ENCODE peak calls at places on chromosomes 7 and 10, in four cellular contexts. One of them, this sample, is unnamed. For H3K4me1, the result is how much of the 10 kb centered on the place peaks cover.

GRCh38 chr10:93436577-93436976 is 45.6 kb downstream of the MYOF start:
- DNase-seq in HCT116: no peak
- DNase-seq in K562: no peak
- DNase-seq in H1: no peak
- DNase-seq in this sample: no peak

GRCh38 chr7:57404343-57404966 is 45.5 kb upstream of the ZNF716 start:
- DNase-seq in HCT116: no peak
- DNase-seq in K562: peak
- DNase-seq in H1: no peak
- DNase-seq in this sample: no peak

GRCh38 chr10:1462032-1462431 is 275.3 kb downstream of the ADARB2 start:
- DNase-seq in HCT116: no peak
- DNase-seq in K562: no peak
- DNase-seq in H1: no peak
- DNase-seq in this sample: no peak

GRCh38 chr7:100493476-100494264 is 9.9 kb downstream of the NYAP1 start:
- DNase-seq in K562: peak
- DNase-seq in H1: no peak
- DNase-seq in HCT116: no peak
- DNase-seq in this sample: no peak

GRCh38 chr10:103153765-103154197 is 39.3 kb downstream of the NT5C2 start:
- DNase-seq in K562: no peak
- DNase-seq in H1: no peak
- DNase-seq in HCT116: no peak
- DNase-seq in this sample: no peak

GRCh38 chr7:151860771-151861170 is 16.1 kb downstream of the PRKAG2 start:
- DNase-seq in K562: no peak
- DNase-seq in HCT116: no peak
- DNase-seq in H1: no peak
- DNase-seq in this sample: no peak

GRCh38 chr7:25032774-25033743 is 53.1 kb upstream of the OSBPL3 start:
- DNase-seq in H1: no peak
- DNase-seq in HCT116: no peak
- DNase-seq in K562: no peak
- DNase-seq in this sample: no peak

GRCh38 chr7:134359787-134360432 is 43.2 kb upstream of the SLC35B4 start:
- DNase-seq in HCT116: no peak
- DNase-seq in K562: peak
- DNase-seq in H1: no peak
- DNase-seq in this sample: no peak

GRCh38 chr7:129919492-129919891 is 33.3 kb downstream of the UBE2H start:
- DNase-seq in HCT116: no peak
- DNase-seq in K562: no peak
- DNase-seq in H1: no peak
- DNase-seq in this sample: no peak
- H3K4me1 ChIP-seq in HCT116: under half
- H3K4me1 ChIP-seq in K562: under half
- H3K4me1 ChIP-seq in H1: under half
- H3K4me1 ChIP-seq in this sample: under half

DNA sequence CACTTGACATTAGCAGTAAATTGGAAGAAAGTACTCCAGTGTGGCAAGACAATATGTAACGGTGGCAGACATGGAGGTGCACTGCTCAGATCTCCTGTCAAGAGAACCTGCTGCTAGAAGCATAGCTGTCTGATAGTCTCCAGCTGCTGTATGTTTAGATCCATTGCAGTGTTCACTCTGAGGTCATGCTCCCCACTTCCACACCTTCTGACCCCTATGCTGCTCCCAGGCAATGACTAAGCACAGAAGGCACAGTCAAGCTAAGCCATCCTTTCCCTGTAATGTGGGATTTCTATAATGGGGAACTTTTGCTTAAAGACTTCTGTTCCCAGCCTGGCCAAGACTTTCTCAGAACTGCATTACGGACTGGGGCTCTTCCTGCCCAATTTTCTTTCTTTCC is 315.8 kb downstream of the HPSE2 start:
- DNase-seq in K562: peak
- DNase-seq in HCT116: no peak
- DNase-seq in H1: no peak
- DNase-seq in this sample: no peak
- TF ChIP-seq YY1 in K562: no peak
- TF ChIP-seq YY1 in HCT116: no peak
- TF ChIP-seq YY1 in H1: no peak
- TF ChIP-seq YY1 in this sample: no peak

DNA sequence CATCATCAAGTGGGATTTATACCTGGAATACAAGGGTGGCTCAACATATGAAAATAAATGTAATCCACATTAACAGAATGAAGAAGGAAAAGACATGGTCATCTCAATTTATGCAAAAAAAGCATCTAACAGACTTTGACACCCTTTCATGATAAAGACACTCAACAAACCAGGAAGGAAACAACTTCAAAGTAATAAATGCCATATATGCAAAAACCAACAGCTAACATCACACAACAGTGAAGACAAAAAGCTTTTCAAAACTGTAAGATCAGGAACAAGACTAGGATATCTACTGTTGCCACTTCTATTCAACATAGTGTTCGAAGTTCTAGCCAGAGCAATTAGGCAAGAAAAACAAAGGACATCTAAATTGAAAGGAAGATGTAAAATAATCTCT is 22.9 kb downstream of the TNPO3 start:
- DNase-seq in H1: no peak
- DNase-seq in HCT116: no peak
- DNase-seq in K562: no peak
- DNase-seq in this sample: no peak
- H3K4me1 ChIP-seq in H1: under half
- H3K4me1 ChIP-seq in HCT116: under half
- H3K4me1 ChIP-seq in K562: under half
- H3K4me1 ChIP-seq in this sample: under half

GRCh38 chr7:99036531-99037175 is 107.3 kb downstream of the SMURF1 start:
- DNase-seq in HCT116: no peak
- DNase-seq in K562: peak
- DNase-seq in H1: peak
- DNase-seq in this sample: peak
- TF ChIP-seq YY1 in HCT116: no peak
- TF ChIP-seq YY1 in K562: no peak
- TF ChIP-seq YY1 in H1: no peak
- TF ChIP-seq YY1 in this sample: no peak

GRCh38 chr10:69057261-69057950 is 30.5 kb upstream of the SRGN start:
- DNase-seq in H1: no peak
- DNase-seq in K562: no peak
- DNase-seq in HCT116: no peak
- DNase-seq in this sample: no peak

GRCh38 chr10:69056536-69057260 is 31.2 kb upstream of the SRGN start:
- DNase-seq in K562: no peak
- DNase-seq in HCT116: no peak
- DNase-seq in H1: no peak
- DNase-seq in this sample: no peak

GRCh38 chr10:69056129-69056528 is 31.8 kb upstream of the SRGN start:
- DNase-seq in H1: no peak
- DNase-seq in HCT116: no peak
- DNase-seq in K562: no peak
- DNase-seq in this sample: no peak

GRCh38 chr10:69060127-69060798 is 27.6 kb upstream of the SRGN start:
- DNase-seq in K562: no peak
- DNase-seq in HCT116: no peak
- DNase-seq in H1: no peak
- DNase-seq in this sample: no peak

GRCh38 chr10:69057951-69058297 is 30.0 kb upstream of the SRGN start:
- DNase-seq in HCT116: no peak
- DNase-seq in K562: no peak
- DNase-seq in H1: no peak
- DNase-seq in this sample: no peak
- H3K4me1 ChIP-seq in HCT116: under half
- H3K4me1 ChIP-seq in K562: under half
- H3K4me1 ChIP-seq in H1: under half
- H3K4me1 ChIP-seq in this sample: under half

DNA sequence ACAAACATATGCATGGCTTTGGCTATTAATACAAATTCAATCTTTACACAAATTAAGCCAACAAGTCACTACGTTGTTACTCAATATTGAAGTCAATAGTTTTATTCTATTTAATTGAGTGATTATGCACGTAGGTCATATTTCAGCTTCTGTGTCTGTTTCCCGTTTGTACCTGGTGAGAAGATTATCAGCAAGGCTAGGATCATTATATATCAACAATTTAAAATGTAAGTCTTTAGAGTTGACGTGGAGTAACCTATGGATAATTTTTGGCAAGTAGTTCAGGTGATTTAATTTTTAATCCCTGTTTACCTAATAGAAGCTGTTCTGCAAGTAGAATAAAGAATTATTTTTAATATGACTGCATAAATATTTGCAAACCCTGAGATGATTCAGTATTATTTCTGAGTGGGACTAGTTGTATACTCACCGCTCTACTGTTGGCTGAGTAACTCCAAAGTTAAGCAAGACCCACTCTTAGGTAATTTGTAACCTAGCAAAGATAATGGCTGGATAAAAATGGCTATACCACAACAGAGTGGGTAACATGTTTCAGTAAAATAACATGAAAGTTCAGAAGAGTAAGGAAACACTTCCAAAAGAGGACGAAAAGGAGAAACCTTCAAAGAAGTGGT is 161.0 kb downstream of the HGF start:
- DNase-seq in H1: no peak
- DNase-seq in K562: no peak
- DNase-seq in HCT116: no peak
- DNase-seq in this sample: no peak
- TF ChIP-seq YY1 in H1: no peak
- TF ChIP-seq YY1 in K562: no peak
- TF ChIP-seq YY1 in HCT116: no peak
- TF ChIP-seq YY1 in this sample: no peak

GRCh38 chr7:5697754-5698487 is 83.5 kb downstream of the RNF216 start:
- DNase-seq in H1: no peak
- DNase-seq in K562: no peak
- DNase-seq in HCT116: no peak
- DNase-seq in this sample: no peak

GRCh38 chr7:5694221-5694754 is 87.2 kb downstream of the RNF216 start:
- DNase-seq in H1: no peak
- DNase-seq in K562: no peak
- DNase-seq in HCT116: no peak
- DNase-seq in this sample: no peak

GRCh38 chr7:5695709-5696345 is 85.6 kb downstream of the RNF216 start:
- DNase-seq in H1: no peak
- DNase-seq in HCT116: no peak
- DNase-seq in K562: no peak
- DNase-seq in this sample: no peak

GRCh38 chr7:5695037-5695708 is 86.3 kb downstream of the RNF216 start:
- DNase-seq in K562: no peak
- DNase-seq in H1: no peak
- DNase-seq in HCT116: no peak
- DNase-seq in this sample: no peak

DNA sequence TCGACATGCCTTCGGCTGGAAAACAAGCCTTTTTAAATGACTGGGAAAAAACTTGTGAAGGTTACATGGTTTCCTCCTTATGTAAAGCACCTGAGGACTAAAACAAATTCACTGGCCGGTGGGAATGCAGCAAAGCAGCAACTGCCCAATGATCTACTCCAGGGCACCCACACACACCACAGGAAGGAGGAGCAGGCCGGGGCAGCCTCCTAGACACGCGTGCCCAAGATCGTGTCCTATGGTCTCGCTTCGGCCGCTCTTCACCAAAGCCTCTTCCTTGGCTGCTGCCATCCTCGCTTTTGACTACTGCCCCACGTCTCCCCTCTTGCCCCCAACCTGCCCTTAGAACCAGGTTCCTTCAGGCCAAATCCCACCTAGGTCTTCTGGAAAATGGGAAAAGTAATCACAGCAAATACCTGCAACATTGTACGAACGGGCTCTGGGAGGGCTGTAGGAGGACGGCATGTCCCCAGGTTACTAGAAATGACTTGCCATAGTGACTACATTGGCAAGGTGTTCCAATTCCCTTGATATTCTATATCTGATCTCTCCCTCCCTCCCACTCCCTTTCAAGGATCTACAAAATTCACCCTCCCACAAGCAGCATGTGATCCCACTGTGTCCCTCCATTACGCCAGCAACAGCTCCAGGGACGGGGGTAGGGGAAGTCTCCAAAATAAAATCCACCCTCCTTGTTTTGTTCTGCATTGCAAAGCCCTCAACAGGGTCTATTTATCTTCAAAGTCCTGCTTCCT is 84.9 kb downstream of the RNF216 start:
- DNase-seq in K562: no peak
- DNase-seq in HCT116: no peak
- DNase-seq in H1: no peak
- DNase-seq in this sample: no peak
- H3K4me1 ChIP-seq in K562: under half
- H3K4me1 ChIP-seq in HCT116: under half
- H3K4me1 ChIP-seq in H1: under half
- H3K4me1 ChIP-seq in this sample: under half

GRCh38 chr7:76022026-76022780 is 25.6 kb downstream of the STYXL1 start:
- DNase-seq in HCT116: no peak
- DNase-seq in H1: no peak
- DNase-seq in K562: no peak
- DNase-seq in this sample: no peak

GRCh38 chr7:76020031-76020714 is 25.8 kb upstream of the TMEM120A start:
- DNase-seq in K562: peak
- DNase-seq in HCT116: peak
- DNase-seq in H1: peak
- DNase-seq in this sample: peak

DNA sequence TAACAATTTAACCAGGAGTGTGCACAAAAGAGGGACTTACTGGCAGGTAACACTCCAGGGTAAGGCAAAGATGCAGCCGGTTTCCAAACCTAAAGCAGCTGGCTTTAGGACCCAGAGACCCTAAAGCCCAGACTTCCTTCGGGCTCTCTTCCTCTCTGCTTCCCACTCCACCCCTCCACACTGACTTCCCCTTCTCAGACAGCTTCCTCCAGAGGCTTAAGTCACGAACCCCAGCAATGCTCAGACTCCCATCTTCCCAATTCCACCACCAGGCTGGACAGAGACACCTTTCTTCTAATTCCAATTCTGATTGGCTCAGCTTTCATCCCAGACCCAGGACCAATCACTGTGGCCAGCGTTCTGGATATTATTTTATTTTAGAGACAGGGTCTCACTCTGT is 24.8 kb downstream of the STYXL1 start:
- DNase-seq in K562: no peak
- DNase-seq in H1: no peak
- DNase-seq in HCT116: no peak
- DNase-seq in this sample: no peak
- TF ChIP-seq YY1 in K562: no peak
- TF ChIP-seq YY1 in H1: no peak
- TF ChIP-seq YY1 in HCT116: no peak
- TF ChIP-seq YY1 in this sample: no peak

GRCh38 chr10:114022751-114023150 is 20.9 kb upstream of the ADRB1 start:
- DNase-seq in HCT116: no peak
- DNase-seq in K562: no peak
- DNase-seq in H1: no peak
- DNase-seq in this sample: no peak

GRCh38 chr10:114024876-114025609 is 18.6 kb upstream of the ADRB1 start:
- DNase-seq in HCT116: no peak
- DNase-seq in H1: no peak
- DNase-seq in K562: peak
- DNase-seq in this sample: no peak

GRCh38 chr10:114022292-114022691 is 21.4 kb upstream of the ADRB1 start:
- DNase-seq in H1: no peak
- DNase-seq in K562: no peak
- DNase-seq in HCT116: no peak
- DNase-seq in this sample: no peak

GRCh38 chr10:114021135-114021534 is 22.5 kb upstream of the ADRB1 start:
- DNase-seq in H1: no peak
- DNase-seq in K562: no peak
- DNase-seq in HCT116: no peak
- DNase-seq in this sample: no peak

GRCh38 chr10:114023198-114023597 is 20.5 kb upstream of the ADRB1 start:
- DNase-seq in H1: no peak
- DNase-seq in K562: no peak
- DNase-seq in HCT116: no peak
- DNase-seq in this sample: no peak
- H3K4me1 ChIP-seq in H1: under half
- H3K4me1 ChIP-seq in K562: under half
- H3K4me1 ChIP-seq in HCT116: under half
- H3K4me1 ChIP-seq in this sample: under half

This sample was measured in NT2/D1.